ENCODE peak calls at places on chromosomes 16 and 17, in six cellular contexts. One of them, this sample, is unnamed.

GRCh38 chr17:27322026-27322425 is 28.1 kb downstream of the WSB1 start:
- DNase-seq in lower leg skin: no peak
- DNase-seq in activated naive CD4-positive, alpha-beta T cell treated with anti-CD3 and anti-CD28 coated beads, Interleukin-2, amount 10 ng/mL, durations not matched to agents 7 days and 5 days: no peak
- DNase-seq in cardiac septum: no peak
- DNase-seq in HEK293T: no peak
- DNase-seq in M059J: no peak
- DNase-seq in this sample: no peak

GRCh38 chr16:49330562-49331201 is 42.9 kb upstream of the C16orf78 start:
- DNase-seq in lower leg skin: no peak
- DNase-seq in activated naive CD4-positive, alpha-beta T cell treated with anti-CD3 and anti-CD28 coated beads, Interleukin-2, amount 10 ng/mL, durations not matched to agents 7 days and 5 days: no peak
- DNase-seq in cardiac septum: no peak
- DNase-seq in HEK293T: no peak
- DNase-seq in M059J: no peak
- DNase-seq in this sample: no peak

GRCh38 chr16:28603381-28604185 is 6.3 kb downstream of the SULT1A1 start:
- DNase-seq in lower leg skin: no peak
- DNase-seq in activated naive CD4-positive, alpha-beta T cell treated with anti-CD3 and anti-CD28 coated beads, Interleukin-2, amount 10 ng/mL, durations not matched to agents 7 days and 5 days: no peak
- DNase-seq in cardiac septum: peak
- DNase-seq in HEK293T: no peak
- DNase-seq in M059J: no peak
- DNase-seq in this sample: no peak

GRCh38 chr17:41492771-41493170 is 3.1 kb upstream of the KRT36 start:
- DNase-seq in lower leg skin: no peak
- DNase-seq in activated naive CD4-positive, alpha-beta T cell treated with anti-CD3 and anti-CD28 coated beads, Interleukin-2, amount 10 ng/mL, durations not matched to agents 7 days and 5 days: no peak
- DNase-seq in cardiac septum: no peak
- DNase-seq in HEK293T: peak
- DNase-seq in M059J: peak
- DNase-seq in this sample: no peak

GRCh38 chr17:16923904-16924700 is 47.8 kb downstream of the TNFRSF13B start:
- DNase-seq in lower leg skin: peak
- DNase-seq in activated naive CD4-positive, alpha-beta T cell treated with anti-CD3 and anti-CD28 coated beads, Interleukin-2, amount 10 ng/mL, durations not matched to agents 7 days and 5 days: no peak
- DNase-seq in cardiac septum: peak
- DNase-seq in HEK293T: no peak
- DNase-seq in M059J: no peak
- DNase-seq in this sample: no peak

GRCh38 chr16:3548445-3548844 is 28.8 kb downstream of the NLRC3 start:
- DNase-seq in lower leg skin: no peak
- DNase-seq in activated naive CD4-positive, alpha-beta T cell treated with anti-CD3 and anti-CD28 coated beads, Interleukin-2, amount 10 ng/mL, durations not matched to agents 7 days and 5 days: no peak
- DNase-seq in cardiac septum: no peak
- DNase-seq in HEK293T: no peak
- DNase-seq in M059J: no peak
- DNase-seq in this sample: no peak

GRCh38 chr17:17077861-17078732 is 35.8 kb downstream of the MPRIP start:
- DNase-seq in lower leg skin: peak
- DNase-seq in activated naive CD4-positive, alpha-beta T cell treated with anti-CD3 and anti-CD28 coated beads, Interleukin-2, amount 10 ng/mL, durations not matched to agents 7 days and 5 days: no peak
- DNase-seq in cardiac septum: peak
- DNase-seq in HEK293T: no peak
- DNase-seq in M059J: no peak
- DNase-seq in this sample: no peak

GRCh38 chr17:36934759-36935630 is 2.3 kb upstream of the LHX1 start:
- DNase-seq in lower leg skin: peak
- DNase-seq in activated naive CD4-positive, alpha-beta T cell treated with anti-CD3 and anti-CD28 coated beads, Interleukin-2, amount 10 ng/mL, durations not matched to agents 7 days and 5 days: peak
- DNase-seq in cardiac septum: no peak
- DNase-seq in HEK293T: peak
- DNase-seq in M059J: peak
- DNase-seq in this sample: no peak

GRCh38 chr17:48326311-48326710 is 103.7 kb downstream of the SKAP1 start:
- DNase-seq in lower leg skin: no peak
- DNase-seq in activated naive CD4-positive, alpha-beta T cell treated with anti-CD3 and anti-CD28 coated beads, Interleukin-2, amount 10 ng/mL, durations not matched to agents 7 days and 5 days: no peak
- DNase-seq in cardiac septum: no peak
- DNase-seq in HEK293T: no peak
- DNase-seq in M059J: no peak
- DNase-seq in this sample: no peak

GRCh38 chr17:15969463-15969862 is 24.5 kb downstream of the ADORA2B start:
- DNase-seq in lower leg skin: no peak
- DNase-seq in activated naive CD4-positive, alpha-beta T cell treated with anti-CD3 and anti-CD28 coated beads, Interleukin-2, amount 10 ng/mL, durations not matched to agents 7 days and 5 days: no peak
- DNase-seq in cardiac septum: no peak
- DNase-seq in HEK293T: no peak
- DNase-seq in M059J: no peak
- DNase-seq in this sample: no peak